ENCODE peak calls at places on chromosomes 16 and 17, in seven cellular contexts. G is trophoblast cell, O is IMR-90, K is neuronal stem cell, M is H9, W is H1, T is mesendoderm. H is an unnamed sample.

GRCh38 chr17:28227278-28228108 is 91.5 kb upstream of the TMEM97 start:
- DNase-seq in M (peak), O (no peak), K (peak), T (peak), G (peak), W (peak), H (peak)

GRCh38 chr16:26413780-26414179 is 652.9 kb upstream of the C16orf82 start:
- DNase-seq in M (no peak), O (no peak), G (no peak), K (no peak), W (no peak), T (no peak), H (no peak)

GRCh38 chr16:69112285-69113129 is 7.1 kb downstream of the HAS3 start:
- DNase-seq in K (peak), G (peak), O (peak), M (peak), T (peak), W (peak), H (peak)

GRCh38 chr17:17959520-17960361 is 12.5 kb downstream of the TOM1L2 start:
- DNase-seq in T (no peak), W (no peak), O (peak), M (no peak), G (no peak), K (no peak), H (peak)

GRCh38 chr17:77214743-77215142 is 74.0 kb downstream of the SEC14L1 start:
- DNase-seq in K (no peak), G (peak), O (peak), T (peak), M (peak), W (peak), H (peak)

GRCh38 chr16:66705790-66706505 is 9.4 kb upstream of the CMTM4 start:
- DNase-seq in G (peak), M (no peak), T (no peak), K (no peak), W (no peak), O (peak), H (peak)

GRCh38 chr16:50941651-50942050 is 199.8 kb downstream of the CYLD start:
- DNase-seq in O (no peak), W (no peak), M (no peak), K (no peak), T (no peak), G (no peak), H (no peak)

GRCh38 chr16:85168732-85169256 is 56.5 kb upstream of the CIBAR2 start:
- DNase-seq in G (peak), O (peak), T (peak), M (no peak), K (peak), W (peak), H (no peak)

GRCh38 chr17:68646626-68647526 is 45.7 kb upstream of the FAM20A start:
- DNase-seq in G (no peak), O (no peak), W (no peak), M (no peak), K (no peak), T (no peak), H (no peak)

GRCh38 chr16:30352488-30353401 is 2.4 kb downstream of the CD2BP2 start:
- DNase-seq in O (no peak), M (no peak), W (no peak), G (no peak), T (peak), K (no peak), H (no peak)

GRCh38 chr17:1275962-1276736 is 3.3 kb upstream of the TRARG1 start:
- DNase-seq in G (peak), T (peak), M (peak), O (peak), K (peak), W (peak), H (peak)

GRCh38 chr17:1082579-1082978 is 85.7 kb downstream of the TIMM22 start:
- DNase-seq in G (no peak), K (no peak), T (no peak), M (no peak), O (peak), W (no peak), H (no peak)

GRCh38 chr17:66966529-66967418 is 2.3 kb downstream of the CACNG4 start:
- DNase-seq in M (no peak), O (no peak), W (no peak), K (no peak), G (no peak), T (no peak), H (no peak)

GRCh38 chr16:74305286-74305685 is 8.7 kb downstream of the PSMD7 start:
- DNase-seq in M (no peak), T (no peak), G (no peak), O (no peak), K (no peak), W (no peak), H (no peak)

GRCh38 chr16:18983565-18984424 is at the start of gene TMC7:
- DNase-seq in O (peak), W (peak), M (peak), T (peak), K (peak), G (peak), H (peak)

GRCh38 chr16:30894540-30895368 is 877 bp upstream of the BCL7C start:
- DNase-seq in T (no peak), W (no peak), G (no peak), K (no peak), M (no peak), O (no peak), H (peak)

GRCh38 chr17:4247981-4248388 is 15.8 kb downstream of the ANKFY1 start:
- DNase-seq in G (peak), W (no peak), K (no peak), T (peak), O (no peak), M (peak), H (no peak)

GRCh38 chr16:29995330-29995910 is at the start of gene HIRIP3:
- DNase-seq in W (peak), O (peak), T (peak), K (peak), G (peak), M (peak), H (peak)

GRCh38 chr17:40317345-40317873 is 8.4 kb downstream of the RARA start:
- DNase-seq in W (peak), O (peak), M (peak), T (peak), G (peak), K (no peak), H (peak)

GRCh38 chr17:82932146-82933005 is 92.6 kb upstream of the ZNF750 start:
- DNase-seq in W (no peak), O (peak), M (no peak), K (no peak), T (no peak), G (no peak), H (no peak)

GRCh38 chr16:3578121-3578520 is 918 bp upstream of the NLRC3 start:
- DNase-seq in M (no peak), K (no peak), W (no peak), G (no peak), O (no peak), T (no peak), H (no peak)

GRCh38 chr16:49278944-49279725 is 2.5 kb downstream of the CBLN1 start:
- DNase-seq in T (peak), M (peak), W (peak), G (no peak), K (no peak), O (no peak), H (no peak)

GRCh38 chr17:50630524-50631194 is 4.0 kb upstream of the ABCC3 start:
- DNase-seq in W (peak), M (peak), K (no peak), G (peak), O (no peak), T (no peak), H (no peak)

GRCh38 chr16:4414187-4414909 is 2.0 kb downstream of the CORO7 start:
- DNase-seq in K (no peak), M (no peak), W (no peak), O (no peak), T (no peak), G (no peak), H (peak)

GRCh38 chr17:73625975-73626706 is 18.1 kb downstream of the SDK2 start:
- DNase-seq in O (no peak), K (no peak), W (no peak), M (no peak), G (no peak), T (peak), H (no peak)

GRCh38 chr16:81902025-81902424 is 109.2 kb downstream of the SDR42E1 start:
- DNase-seq in K (no peak), O (no peak), W (no peak), T (no peak), M (no peak), G (peak), H (no peak)

DNA sequence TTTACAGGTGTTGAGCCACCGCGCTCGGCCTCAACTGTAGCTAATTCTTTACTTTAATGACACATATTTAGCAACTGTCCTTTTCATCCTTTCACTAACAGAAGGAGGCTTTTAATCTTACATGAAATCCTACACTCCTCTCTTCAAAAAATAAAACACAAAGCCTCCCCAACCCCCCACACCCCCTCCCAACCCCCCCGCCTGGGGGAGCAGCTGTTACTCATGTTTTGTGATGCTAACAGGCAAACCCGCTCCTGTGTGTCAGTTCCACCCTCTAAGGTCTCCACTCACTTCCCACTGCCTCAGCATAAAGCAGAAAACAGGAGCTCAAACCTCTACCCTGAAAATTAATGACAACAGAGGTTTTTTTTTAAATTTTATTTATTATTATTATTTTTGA is 55.4 kb upstream of the SLC25A19 start:
- DNase-seq in K (no peak), G (no peak), M (peak), W (no peak), O (peak), T (no peak), H (no peak)
- H3K9ac ChIP-seq in K (no peak), G (no peak), M (no peak), W (no peak), O (no peak), T (no peak), H (no peak)

DNA sequence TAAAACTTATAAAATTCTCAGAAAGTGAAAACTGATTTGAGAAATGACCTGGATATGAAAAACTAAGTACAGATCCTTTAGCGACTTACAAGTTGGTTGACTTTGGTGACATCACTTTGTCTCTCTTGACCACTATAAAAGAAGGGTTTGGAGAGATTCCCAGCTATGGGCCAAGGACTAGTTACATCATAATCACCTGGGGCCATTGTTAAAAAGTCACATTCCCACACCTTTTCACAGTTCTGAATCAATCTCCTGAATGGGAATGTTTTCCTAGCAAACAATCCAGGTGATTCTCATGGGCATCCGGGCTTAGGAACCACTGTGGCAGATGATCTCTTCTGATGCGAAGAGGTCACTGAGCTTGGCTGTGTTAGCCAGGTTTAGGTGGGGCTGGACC is 620 bp upstream of the VWA3A start:
- DNase-seq in W (no peak), T (peak), G (peak), O (no peak), M (no peak), K (no peak), H (no peak)
- H4K8ac ChIP-seq in W (no peak), T (no peak), G (no peak), O (no peak), M (no peak), K (no peak), H (no peak)

GRCh38 chr17:2415081-2415480 is 14.2 kb upstream of the MNT start:
- DNase-seq in T (no peak), W (no peak), M (no peak), O (no peak), G (no peak), K (no peak), H (no peak)

GRCh38 chr17:2416010-2416734 is 15.3 kb upstream of the MNT start:
- DNase-seq in K (peak), M (peak), W (peak), O (peak), T (peak), G (peak), H (peak)

GRCh38 chr17:2410951-2411350 is 10.1 kb upstream of the MNT start:
- DNase-seq in T (no peak), O (no peak), K (no peak), W (no peak), M (no peak), G (no peak), H (no peak)

GRCh38 chr17:2414665-2415064 is 13.8 kb upstream of the MNT start:
- DNase-seq in G (no peak), W (no peak), O (no peak), K (no peak), T (no peak), M (no peak), H (no peak)

GRCh38 chr17:2412561-2413021 is 11.7 kb upstream of the MNT start:
- DNase-seq in W (peak), G (peak), O (no peak), K (no peak), T (peak), M (peak), H (peak)
- H3K9ac ChIP-seq in W (no peak), G (peak), O (peak), K (no peak), T (no peak), M (no peak), H (peak)

DNA sequence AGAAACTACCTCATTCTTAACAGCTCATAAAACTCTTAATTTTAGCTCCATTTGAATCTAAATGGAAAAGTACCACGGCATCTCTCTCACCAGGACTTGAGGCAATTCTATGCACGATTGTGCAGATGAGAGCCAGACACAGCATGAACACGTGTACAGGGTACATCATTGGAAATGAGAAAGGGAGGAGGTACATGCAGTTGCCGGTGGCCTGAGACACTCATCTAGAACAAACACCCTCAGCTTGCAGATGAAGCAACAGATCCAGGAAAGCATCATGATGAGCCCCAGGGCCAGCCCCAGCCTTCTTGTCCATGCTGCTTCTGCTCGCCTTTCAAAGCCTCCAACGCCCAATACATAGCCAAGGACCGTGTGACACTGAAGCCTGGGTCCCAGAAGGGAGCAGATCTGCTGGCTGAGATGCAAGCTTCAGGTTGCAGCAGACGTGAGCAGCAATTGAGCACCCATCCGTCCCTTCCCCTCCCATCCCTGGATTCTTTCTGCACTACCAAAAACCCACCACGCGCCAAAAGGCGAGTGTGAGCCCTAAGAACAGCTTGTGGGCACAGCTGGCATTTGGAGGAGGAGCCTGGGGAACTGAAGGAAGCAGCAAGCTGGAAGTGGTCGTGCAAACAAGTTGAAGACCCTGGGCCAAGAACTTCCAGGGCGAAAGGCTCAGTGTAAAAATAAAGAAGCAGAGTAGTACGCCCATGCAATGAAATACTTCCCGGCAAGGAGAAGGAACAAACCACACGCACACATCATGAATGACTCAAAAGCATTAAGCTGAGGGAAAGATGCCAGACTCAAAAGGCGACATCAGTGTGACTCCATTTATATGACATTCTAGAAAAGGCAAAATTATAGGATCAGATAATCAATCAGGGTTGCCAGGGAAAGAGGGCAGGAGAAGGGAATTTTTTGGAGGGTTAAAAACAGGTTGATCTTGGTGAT is 7.4 kb upstream of the RCVRN start:
- DNase-seq in O (peak), M (no peak), K (no peak), T (no peak), W (no peak), G (no peak), H (no peak)
- H4K8ac ChIP-seq in O (no peak), M (no peak), K (no peak), T (no peak), W (no peak), G (no peak), H (no peak)

GRCh38 chr16:7983671-7984070 is 606.6 kb downstream of the TMEM114 start:
- DNase-seq in M (no peak), O (no peak), G (no peak), W (no peak), K (no peak), T (no peak), H (no peak)
- H3K9ac ChIP-seq in M (no peak), O (no peak), G (no peak), W (no peak), K (no peak), T (no peak), H (no peak)

GRCh38 chr17:54153423-54153822 is 330.7 kb downstream of the KIF2B start:
- DNase-seq in M (no peak), W (no peak), O (no peak), T (peak), K (peak), G (no peak), H (no peak)

GRCh38 chr17:54157542-54157941 is 334.8 kb downstream of the KIF2B start:
- DNase-seq in K (no peak), W (no peak), G (no peak), T (no peak), O (no peak), M (no peak), H (no peak)
- H4K8ac ChIP-seq in K (no peak), W (no peak), G (no peak), T (no peak), O (no peak), M (no peak), H (no peak)

GRCh38 chr16:87855852-87856715 is 13.2 kb downstream of the SLC7A5 start:
- DNase-seq in T (no peak), W (no peak), O (peak), G (no peak), M (no peak), K (no peak), H (peak)

GRCh38 chr16:87854907-87855683 is 14.2 kb downstream of the SLC7A5 start:
- DNase-seq in W (no peak), T (no peak), G (no peak), O (no peak), M (no peak), K (no peak), H (no peak)

GRCh38 chr16:87853411-87854052 is 15.8 kb downstream of the SLC7A5 start:
- DNase-seq in W (peak), O (peak), M (peak), K (peak), T (peak), G (peak), H (peak)

GRCh38 chr16:87856796-87857228 is 12.5 kb downstream of the SLC7A5 start:
- DNase-seq in M (no peak), K (no peak), G (no peak), O (no peak), T (no peak), W (no peak), H (no peak)

DNA sequence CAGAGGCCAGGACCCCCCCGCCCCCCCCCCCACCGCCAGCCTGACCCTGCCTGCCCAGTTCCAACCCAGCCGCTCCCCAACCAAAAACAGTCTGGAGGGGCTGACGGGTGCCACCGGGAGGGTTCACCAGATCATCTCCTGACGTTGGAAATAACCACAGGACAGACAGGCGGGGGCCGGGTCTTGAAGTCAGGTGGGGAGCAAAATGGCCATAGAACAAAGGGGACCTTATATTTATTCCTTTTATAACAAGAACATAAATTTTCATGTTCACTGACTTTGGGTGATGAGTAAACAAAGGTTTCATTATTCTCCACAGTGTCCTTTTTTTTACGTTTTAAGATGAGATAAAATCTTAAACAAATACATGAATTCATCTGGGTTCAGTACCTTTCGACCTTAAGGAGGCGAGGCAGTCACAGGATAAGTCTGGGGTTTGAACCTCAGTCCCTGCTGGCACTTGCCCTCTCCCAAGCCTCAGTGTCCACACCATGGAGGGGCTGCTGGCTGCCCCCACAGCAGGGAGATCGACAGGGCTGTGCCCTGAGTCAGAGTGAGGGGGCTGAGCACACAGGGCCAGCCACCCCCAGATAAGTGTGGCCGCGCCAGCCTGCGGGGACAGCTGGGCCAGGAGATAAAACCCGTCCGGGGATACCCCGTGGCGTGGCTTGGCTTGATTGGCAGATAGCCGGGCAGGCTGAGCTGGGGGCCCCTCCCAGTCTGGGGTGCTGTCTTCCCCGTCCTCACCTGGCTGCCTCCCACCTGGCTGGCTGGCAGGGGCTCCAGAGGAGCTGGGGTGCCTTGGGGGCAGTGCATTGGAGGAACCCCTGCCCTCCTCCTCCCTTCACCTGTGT is 15.0 kb downstream of the SLC7A5 start:
- DNase-seq in W (peak), G (no peak), K (no peak), T (no peak), O (no peak), M (no peak), H (no peak)
- H3K9ac ChIP-seq in W (no peak), G (no peak), K (no peak), T (peak), O (peak), M (no peak), H (peak)

GRCh38 chr16:9333515-9333914 is 242.1 kb downstream of the HAPSTR1 start:
- DNase-seq in T (no peak), K (no peak), M (no peak), G (no peak), O (no peak), W (no peak), H (no peak)
- H4K8ac ChIP-seq in T (no peak), K (no peak), M (no peak), G (no peak), O (no peak), W (no peak), H (no peak)

GRCh38 chr17:47812146-47812920 is 9.3 kb downstream of the OSBPL7 start:
- DNase-seq in M (peak), W (no peak), K (no peak), G (no peak), T (no peak), O (no peak), H (no peak)

GRCh38 chr17:47811709-47812108 is 9.9 kb downstream of the OSBPL7 start:
- DNase-seq in T (no peak), G (no peak), W (no peak), O (no peak), K (no peak), M (no peak), H (no peak)

GRCh38 chr17:47810200-47810821 is 11.3 kb downstream of the OSBPL7 start:
- DNase-seq in T (peak), M (peak), K (no peak), O (peak), W (no peak), G (peak), H (peak)

GRCh38 chr17:47813077-47813476 is 8.5 kb downstream of the OSBPL7 start:
- DNase-seq in W (no peak), G (no peak), O (no peak), T (no peak), K (no peak), M (no peak), H (no peak)

GRCh38 chr17:47810901-47811635 is 10.5 kb downstream of the OSBPL7 start:
- DNase-seq in G (no peak), T (no peak), W (no peak), M (peak), O (no peak), K (no peak), H (no peak)
- H3K9ac ChIP-seq in G (no peak), T (no peak), W (no peak), M (no peak), O (no peak), K (peak), H (no peak)